ENCODE peak calls at places on chromosomes 4 and X, in four cellular contexts. T, S, I and K are unnamed samples.

GRCh38 chr4:40986375-40986774 is 228.0 kb downstream of the APBB2 start:
- DNase-seq in T (no peak), S (no peak), I (no peak), K (no peak)

GRCh38 chr4:14180166-14180565 is 552.6 kb upstream of the BOD1L1 start:
- DNase-seq in T (no peak), S (no peak), I (no peak), K (no peak)

GRCh38 chr4:125649452-125649851 is 334.7 kb downstream of the FAT4 start:
- DNase-seq in T (no peak), S (no peak), I (no peak), K (no peak)

GRCh38 chr4:3011456-3012220 is 48.3 kb downstream of the GRK4 start:
- DNase-seq in T (no peak), S (no peak), I (no peak), K (no peak)

GRCh38 chrX:2342281-2342688 is 158.5 kb downstream of the DHRSX start:
- DNase-seq in T (no peak), S (no peak), I (no peak), K (no peak)

GRCh38 chr4:7694256-7694775 is 245.3 kb downstream of the AFAP1 start:
- DNase-seq in T (no peak), S (no peak), I (no peak), K (no peak)

GRCh38 chr4:123776267-123776666 is 379.7 kb downstream of the SPRY1 start:
- DNase-seq in T (no peak), S (no peak), I (no peak), K (no peak)

GRCh38 chr4:15756361-15756861 is 21.7 kb upstream of the CD38 start:
- DNase-seq in T (no peak), S (peak), I (peak), K (peak)

GRCh38 chr4:54842226-54843055 is 184.7 kb downstream of the KIT start:
- DNase-seq in T (no peak), S (no peak), I (no peak), K (no peak)

GRCh38 chr4:139015269-139015947 is at the start of gene NOCT:
- DNase-seq in T (peak), S (peak), I (peak), K (peak)

GRCh38 chrX:38935561-38935960 is 134.3 kb downstream of the MID1IP1 start:
- DNase-seq in T (no peak), S (no peak), I (no peak), K (no peak)

GRCh38 chr4:146545102-146545501 is 23.4 kb upstream of the SLC10A7 start:
- DNase-seq in T (no peak), S (peak), I (peak), K (peak)

GRCh38 chr4:185624248-185624568 is 88.9 kb upstream of the PDLIM3 start:
- DNase-seq in T (no peak), S (no peak), I (no peak), K (no peak)

GRCh38 chr4:104907991-104908390 is 238.7 kb upstream of the TET2 start:
- DNase-seq in T (no peak), S (no peak), I (no peak), K (no peak)

GRCh38 chr4:10526431-10527222 is 69.4 kb upstream of the ZNF518B start:
- DNase-seq in T (no peak), S (no peak), I (peak), K (no peak)

GRCh38 chr4:37827030-37827705 is 682 bp downstream of the PGM2 start:
- DNase-seq in T (no peak), S (no peak), I (peak), K (no peak)

GRCh38 chrX:19785647-19786046 is 101.8 kb downstream of the SH3KBP1 start:
- DNase-seq in T (no peak), S (no peak), I (no peak), K (no peak)

GRCh38 chrX:39972340-39972739 is 125.4 kb downstream of the BCOR start:
- DNase-seq in T (no peak), S (no peak), I (no peak), K (no peak)

GRCh38 chr4:48722509-48723446 is 57.3 kb downstream of the FRYL start:
- DNase-seq in T (no peak), S (no peak), I (no peak), K (no peak)

GRCh38 chr4:150305995-150306394 is 227.8 kb downstream of the DCLK2 start:
- DNase-seq in T (no peak), S (no peak), I (no peak), K (no peak)

GRCh38 chr4:8915201-8916200 is 43.9 kb upstream of the HMX1 start:
- DNase-seq in T (no peak), S (no peak), I (no peak), K (no peak)

GRCh38 chrX:14641681-14642655 is 112.6 kb downstream of the GLRA2 start:
- DNase-seq in T (no peak), S (no peak), I (no peak), K (no peak)
- TF ChIP-seq RNF2 in T (no peak), S (no peak), I (no peak), K (no peak)

GRCh38 chr4:1516881-1517480 is 110.7 kb upstream of the NKX1-1 start:
- DNase-seq in T (no peak), S (no peak), I (no peak), K (no peak)
- TF ChIP-seq RNF2 in T (no peak), S (no peak), I (no peak), K (no peak)

DNA sequence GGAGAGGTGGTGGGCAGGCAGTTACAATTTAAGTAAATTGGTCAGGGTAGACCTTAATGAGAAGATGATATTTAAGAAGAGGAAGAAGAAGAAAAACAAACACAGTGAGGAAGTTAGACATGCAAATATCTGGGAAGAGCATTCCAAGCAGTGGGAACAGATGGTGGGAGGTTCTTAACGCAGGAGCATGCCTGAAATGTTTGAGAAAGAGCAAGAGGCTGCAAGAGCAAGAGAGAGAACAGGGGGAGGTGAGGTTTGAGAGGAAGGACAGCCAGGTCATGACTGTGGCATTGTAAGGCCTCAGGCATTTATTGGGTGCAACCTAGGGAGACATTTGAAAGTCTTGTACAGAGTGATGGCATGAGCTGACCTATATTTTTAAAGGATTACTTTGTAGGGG is 136.0 kb downstream of the UGT8 start:
- DNase-seq in T (peak), S (no peak), I (no peak), K (no peak)
- TF ChIP-seq RNF2 in T (no peak), S (no peak), I (no peak), K (no peak)

DNA sequence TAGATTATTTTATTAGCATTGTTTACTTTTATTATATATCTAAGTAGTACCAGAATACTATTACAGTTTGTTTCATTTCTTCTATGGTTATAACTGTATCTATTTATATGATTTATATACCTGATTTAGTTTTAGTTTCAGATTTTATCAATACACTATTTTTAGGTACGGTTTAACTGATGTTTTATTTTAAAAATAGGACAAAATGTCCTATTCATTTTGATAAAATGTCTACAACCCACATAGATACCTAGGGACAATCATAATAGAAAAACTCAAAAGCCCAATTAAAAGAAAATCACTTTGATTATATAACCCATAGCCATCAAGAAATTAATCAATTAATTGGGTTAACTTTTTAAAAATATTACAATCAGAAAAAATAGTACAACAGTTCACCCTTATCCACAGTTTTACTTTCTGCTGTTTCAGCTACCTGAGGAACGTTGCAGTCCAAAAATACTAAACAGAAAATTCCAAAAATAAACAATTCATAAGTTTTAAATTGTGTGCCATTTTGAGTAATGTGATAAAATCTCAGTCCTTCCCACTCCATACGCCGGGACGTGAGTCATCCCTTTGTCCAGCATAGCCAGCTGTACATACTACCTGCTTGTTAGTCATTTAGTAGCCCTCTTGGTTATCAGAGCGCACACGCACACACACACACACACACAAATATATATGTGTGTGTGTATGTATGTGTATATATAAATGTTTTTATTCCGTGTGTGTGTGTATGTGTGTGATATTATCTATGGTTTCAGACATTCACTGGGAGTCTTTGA is 5.0 kb upstream of the CCSER1 start:
- DNase-seq in T (no peak), S (no peak), I (no peak), K (no peak)
- TF ChIP-seq RNF2 in T (no peak), S (no peak), I (no peak), K (no peak)

DNA sequence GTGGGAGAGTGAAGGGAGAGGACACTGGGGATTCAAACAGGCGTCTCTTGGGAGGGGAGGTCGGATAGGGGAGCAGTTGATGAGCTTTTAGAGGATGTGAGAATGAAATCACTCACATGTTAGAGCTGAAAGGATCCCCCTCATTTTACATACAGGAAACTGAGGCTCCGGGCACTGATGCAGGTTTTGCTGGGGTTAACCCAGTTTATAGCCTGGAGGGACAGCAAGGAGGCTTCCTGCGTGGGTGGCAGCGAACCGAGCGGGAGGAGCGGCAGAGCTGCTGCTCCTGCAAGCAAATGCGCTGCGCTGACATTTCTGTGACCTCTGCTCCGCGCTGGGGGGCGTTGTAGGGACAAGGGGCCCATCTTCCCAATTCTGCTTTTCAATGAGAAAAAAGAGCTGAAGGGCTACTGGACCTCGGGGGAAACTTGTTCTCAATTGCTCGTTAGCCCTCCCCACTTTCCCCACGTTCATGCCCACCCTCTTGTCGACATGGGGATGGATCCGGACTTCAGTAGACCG is 1.1 kb upstream of the NEUROG2 start:
- DNase-seq in T (no peak), S (no peak), I (peak), K (no peak)
- TF ChIP-seq RNF2 in T (peak), S (peak), I (no peak), K (no peak)